ENCODE peak calls at places on chromosomes 11 and 22, in seven cellular contexts. J is fibroblast of the aortic adventitia, Z is H54, T is kidney tubule cell, W is substantia nigra, P is GM04504, R is HuH-7. D is an unnamed sample.

GRCh38 chr11:116822575-116822974 is 529 bp downstream of the APOA4 start:
- DNase-seq in J (no peak), Z (no peak), T (no peak), W (no peak), P (no peak), R (no peak), D (no peak)

GRCh38 chr22:49328076-49328475 is 499.6 kb downstream of the BRD1 start:
- DNase-seq in J (no peak), Z (no peak), T (no peak), W (no peak), P (no peak), R (no peak), D (no peak)

GRCh38 chr11:34263462-34264186 is 94.2 kb downstream of the ABTB2 start:
- DNase-seq in J (peak; percentile 84), Z (peak; percentile 71), T (peak; percentile 96), W (no peak), P (no peak), R (no peak), D (no peak)

GRCh38 chr11:70642301-70642700 is 244.0 kb downstream of the CTTN start:
- DNase-seq in J (no peak), Z (no peak), T (no peak), W (no peak), P (no peak), R (no peak), D (no peak)

GRCh38 chr22:36303874-36304273 is 50.9 kb downstream of the APOL1 start:
- DNase-seq in J (no peak), Z (no peak), T (peak; percentile 42), W (no peak), P (no peak), R (no peak), D (no peak)

GRCh38 chr11:36073411-36074203 is 129.7 kb downstream of the LDLRAD3 start:
- DNase-seq in J (peak; percentile 63), Z (peak; percentile 26), T (peak; percentile 65), W (no peak), P (peak; percentile 64), R (no peak), D (no peak)

GRCh38 chr11:71459767-71460320 is 6.8 kb downstream of the NADSYN1 start:
- DNase-seq in J (no peak), Z (no peak), T (no peak), W (no peak), P (no peak), R (no peak), D (no peak)

GRCh38 chr22:32880061-32880460 is 78.6 kb downstream of the TIMP3 start:
- DNase-seq in J (peak; percentile 76), Z (no peak), T (no peak), W (no peak), P (peak; percentile 47), R (no peak), D (no peak)

GRCh38 chr11:134537296-134537695 is 125.3 kb upstream of the B3GAT1 start:
- DNase-seq in J (no peak), Z (no peak), T (no peak), W (no peak), P (no peak), R (no peak), D (no peak)

GRCh38 chr11:66914505-66914904 is 43.7 kb downstream of the PC start:
- DNase-seq in J (no peak), Z (no peak), T (no peak), W (no peak), P (no peak), R (no peak), D (no peak)

GRCh38 chr11:122155765-122156527 is 39.9 kb upstream of the BLID start:
- DNase-seq in J (peak; percentile 59), Z (no peak), T (no peak), W (no peak), P (no peak), R (no peak), D (no peak)

GRCh38 chr11:35362571-35362980 is 56.8 kb downstream of the SLC1A2 start:
- DNase-seq in J (peak; percentile 44), Z (no peak), T (no peak), W (no peak), P (peak; percentile 78), R (no peak), D (no peak)

GRCh38 chr11:103696130-103696529 is 340.3 kb upstream of the DDI1 start:
- DNase-seq in J (no peak), Z (no peak), T (no peak), W (no peak), P (no peak), R (no peak), D (no peak)

GRCh38 chr11:123682976-123683375 is 28.6 kb upstream of the SCN3B start:
- DNase-seq in J (no peak), Z (no peak), T (no peak), W (no peak), P (no peak), R (no peak), D (no peak)

GRCh38 chr11:61683961-61684869 is 4.0 kb downstream of the DAGLA start:
- DNase-seq in J (peak; percentile 55), Z (no peak), T (no peak), W (no peak), P (no peak), R (no peak), D (peak; percentile 60)

GRCh38 chr22:20203142-20204099 is 52.6 kb upstream of the CCDC188 start:
- DNase-seq in J (peak; percentile 6), Z (peak; percentile 54), T (peak; percentile 78), W (no peak), P (no peak), R (peak; percentile 86), D (no peak)

GRCh38 chr11:129224538-129224937 is 32.4 kb upstream of the ARHGAP32 start:
- DNase-seq in J (peak; percentile 7), Z (no peak), T (no peak), W (no peak), P (no peak), R (no peak), D (no peak)

GRCh38 chr22:19668748-19669147 is 45.6 kb upstream of the SEPTIN5 start:
- DNase-seq in J (no peak), Z (no peak), T (no peak), W (no peak), P (no peak), R (no peak), D (no peak)